ENCODE peak calls at places on chromosomes 16 and 17, in eight cellular contexts. O is heart right ventricle; H is lower lobe of right lung; K is fibroblast of lung; N is left ventricle myocardium inferior; T is CD4-positive, CD25-positive, alpha-beta regulatory T cell; R is neural progenitor cell; Y is lung. F is an unnamed sample.

GRCh38 chr17:4304417-4305027 is 40.7 kb upstream of the ANKFY1 start:
- DNase-seq in O (peak; percentile 58), H (no peak), K (no peak), N (no peak), T (peak; percentile 61), R (peak; percentile 69), Y (peak; percentile 51), F (no peak)

GRCh38 chr16:54459509-54460235 is 173.1 kb upstream of the IRX3 start:
- DNase-seq in O (no peak), H (no peak), K (peak; percentile 34), N (no peak), T (no peak), R (no peak), Y (no peak), F (no peak)

GRCh38 chr16:19896951-19897350 is 12.3 kb upstream of the GPRC5B start:
- DNase-seq in O (no peak), H (no peak), K (no peak), N (no peak), T (no peak), R (no peak), Y (no peak), F (no peak)

GRCh38 chr17:51298508-51299371 is 38.4 kb downstream of the UTP18 start:
- DNase-seq in O (no peak), H (no peak), K (peak; percentile 32), N (no peak), T (peak; percentile 23), R (peak; percentile 67), Y (no peak), F (no peak)

GRCh38 chr17:63519972-63520882 is 2.9 kb upstream of the KCNH6 start:
- DNase-seq in O (no peak), H (no peak), K (no peak), N (no peak), T (no peak), R (no peak), Y (no peak), F (no peak)

GRCh38 chr17:62933986-62934385 is 32.0 kb upstream of the TANC2 start:
- DNase-seq in O (no peak), H (peak; percentile 65), K (no peak), N (no peak), T (no peak), R (no peak), Y (no peak), F (no peak)

GRCh38 chr17:38434178-38434665 is 6.0 kb downstream of the ARHGAP23 start:
- DNase-seq in O (no peak), H (no peak), K (no peak), N (no peak), T (no peak), R (no peak), Y (no peak), F (no peak)

GRCh38 chr16:9797306-9797705 is 384.9 kb downstream of the GRIN2A start:
- DNase-seq in O (peak; percentile 40), H (no peak), K (peak; percentile 88), N (peak; percentile 18), T (no peak), R (no peak), Y (no peak), F (no peak)

GRCh38 chr16:31421587-31421986 is 6.6 kb downstream of the COX6A2 start:
- DNase-seq in O (no peak), H (no peak), K (no peak), N (no peak), T (no peak), R (no peak), Y (no peak), F (no peak)

GRCh38 chr17:4249452-4250029 is 14.2 kb downstream of the ANKFY1 start:
- DNase-seq in O (no peak), H (no peak), K (peak; percentile 39), N (no peak), T (peak; percentile 17), R (peak; percentile 61), Y (no peak), F (no peak)

GRCh38 chr17:57354669-57355068 is 98.3 kb downstream of the MSI2 start:
- DNase-seq in O (no peak), H (no peak), K (no peak), N (no peak), T (no peak), R (no peak), Y (no peak), F (no peak)

GRCh38 chr17:83119987-83120864 is 40.8 kb downstream of the METRNL start:
- DNase-seq in O (no peak), H (peak; percentile 73), K (no peak), N (peak; percentile 20), T (peak; percentile 6), R (no peak), Y (no peak), F (no peak)

GRCh38 chr16:64657316-64658011 is 464.4 kb downstream of the CDH11 start:
- DNase-seq in O (no peak), H (no peak), K (peak; percentile 95), N (no peak), T (no peak), R (no peak), Y (no peak), F (no peak)

GRCh38 chr16:86961133-86961720 is 356.0 kb downstream of the C16orf95 start:
- DNase-seq in O (no peak), H (no peak), K (peak; percentile 77), N (no peak), T (no peak), R (no peak), Y (no peak), F (no peak)

GRCh38 chr17:42672038-42672437 is 4.8 kb downstream of the PLEKHH3 start:
- DNase-seq in O (no peak), H (no peak), K (no peak), N (no peak), T (no peak), R (no peak), Y (no peak), F (no peak)

GRCh38 chr17:81096741-81097133 is 61.8 kb downstream of the BAIAP2 start:
- DNase-seq in O (no peak), H (no peak), K (no peak), N (no peak), T (no peak), R (no peak), Y (no peak), F (no peak)

GRCh38 chr17:46889992-46890564 is 32.9 kb upstream of the GOSR2 start:
- DNase-seq in O (no peak), H (no peak), K (no peak), N (no peak), T (no peak), R (peak; percentile 46), Y (peak; percentile 31), F (no peak)

GRCh38 chr16:86854895-86855294 is 276.5 kb downstream of the FOXL1 start:
- DNase-seq in O (no peak), H (no peak), K (peak; percentile 44), N (no peak), T (no peak), R (no peak), Y (no peak), F (no peak)

GRCh38 chr16:49533436-49533835 is 159.8 kb downstream of the C16orf78 start:
- DNase-seq in O (no peak), H (no peak), K (no peak), N (no peak), T (no peak), R (no peak), Y (no peak), F (no peak)

GRCh38 chr17:66488874-66489273 is 186.5 kb downstream of the PRKCA start:
- DNase-seq in O (no peak), H (no peak), K (no peak), N (no peak), T (no peak), R (no peak), Y (no peak), F (no peak)

GRCh38 chr16:67111951-67112444 is 2.3 kb downstream of the PHAF1 start:
- DNase-seq in O (no peak), H (no peak), K (no peak), N (no peak), T (no peak), R (no peak), Y (no peak), F (peak; percentile 37)

GRCh38 chr17:55144518-55144917 is 120.2 kb upstream of the HLF start:
- DNase-seq in O (no peak), H (no peak), K (no peak), N (no peak), T (no peak), R (no peak), Y (no peak), F (no peak)

GRCh38 chr16:53504161-53504663 is 1.2 kb upstream of the AKTIP start:
- DNase-seq in O (peak; percentile 69), H (peak; percentile 60), K (peak; percentile 71), N (peak; percentile 58), T (peak; percentile 25), R (peak; percentile 42), Y (peak; percentile 61), F (no peak)

GRCh38 chr17:47231334-47231733 is 22.2 kb downstream of the MYL4 start:
- DNase-seq in O (no peak), H (no peak), K (no peak), N (no peak), T (no peak), R (no peak), Y (no peak), F (no peak)

GRCh38 chr17:40461774-40462342 is 18.6 kb downstream of the IGFBP4 start:
- DNase-seq in O (no peak), H (no peak), K (no peak), N (no peak), T (no peak), R (no peak), Y (no peak), F (no peak)
- H3K27me3 ChIP-seq in O (no peaks in the 10 kb centered on the region), H (no peaks in the 10 kb centered on the region), K (no peaks in the 10 kb centered on the region), N (peaks cover 2% of the 10 kb centered on the region), T (no peaks in the 10 kb centered on the region), R (no peaks in the 10 kb centered on the region), Y (no peaks in the 10 kb centered on the region), F (no peaks in the 10 kb centered on the region)

DNA sequence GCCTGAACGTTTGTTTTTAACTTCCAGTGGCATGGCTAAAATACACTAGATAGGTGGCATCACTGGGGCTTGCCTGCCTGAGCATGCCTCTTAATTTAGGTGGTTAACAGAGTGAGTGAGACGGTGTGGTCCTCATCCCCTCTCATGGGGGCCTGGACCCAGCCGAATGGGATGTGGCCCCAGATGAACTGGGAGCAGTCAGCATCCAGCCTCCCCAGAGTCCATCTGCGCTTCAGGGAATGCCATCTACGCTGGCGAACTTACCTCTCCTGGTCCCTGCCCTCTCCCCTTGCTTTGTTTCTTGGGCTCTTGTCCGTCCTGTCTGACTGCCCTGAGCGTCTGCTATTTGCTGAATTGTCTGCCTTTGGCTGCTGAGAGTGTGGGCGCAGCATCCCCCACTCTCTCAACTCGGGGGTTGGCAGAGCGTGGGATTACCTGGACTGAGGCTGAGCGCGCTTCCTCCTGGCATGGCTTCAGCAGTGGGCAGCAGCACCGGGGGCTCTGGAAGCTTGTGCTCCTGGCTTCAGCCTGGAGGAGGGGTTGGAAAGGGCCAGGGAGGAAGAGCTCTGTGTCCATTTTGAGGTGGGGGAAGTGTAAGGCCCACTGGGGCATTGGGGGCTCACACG is 2.1 kb downstream of the RAB40C start:
- DNase-seq in O (no peak), H (peak; percentile 44), K (no peak), N (no peak), T (no peak), R (no peak), Y (no peak), F (no peak)
- H3K4me1 ChIP-seq in O (peaks cover 46% of the 10 kb centered on the region), H (peaks cover 79% of the 10 kb centered on the region), K (peaks cover 11% of the 10 kb centered on the region), N (peaks cover 60% of the 10 kb centered on the region), T (peaks cover 33% of the 10 kb centered on the region), R (peaks cover 3% of the 10 kb centered on the region), Y (no peaks in the 10 kb centered on the region), F (peaks cover 76% of the 10 kb centered on the region)

GRCh38 chr17:79303641-79304205 is 229.1 kb downstream of the ENGASE start:
- DNase-seq in O (no peak), H (no peak), K (no peak), N (no peak), T (no peak), R (no peak), Y (no peak), F (no peak)
- H3K27me3 ChIP-seq in O (no peaks in the 10 kb centered on the region), H (peaks cover 51% of the 10 kb centered on the region), K (no peaks in the 10 kb centered on the region), N (peaks cover 29% of the 10 kb centered on the region), T (peaks cover 2% of the 10 kb centered on the region), R (no peaks in the 10 kb centered on the region), Y (no peaks in the 10 kb centered on the region), F (no peaks in the 10 kb centered on the region)

GRCh38 chr16:15933781-15934180 is 15.6 kb upstream of the ABCC1 start:
- DNase-seq in O (no peak), H (no peak), K (no peak), N (no peak), T (no peak), R (no peak), Y (no peak), F (no peak)
- H3K4me1 ChIP-seq in O (no peaks in the 10 kb centered on the region), H (no peaks in the 10 kb centered on the region), K (no peaks in the 10 kb centered on the region), N (no peaks in the 10 kb centered on the region), T (no peaks in the 10 kb centered on the region), R (no peaks in the 10 kb centered on the region), Y (no peaks in the 10 kb centered on the region), F (no peaks in the 10 kb centered on the region)